ENCODE peak calls at places on chromosome 1, in nine cellular contexts. R is amygdala; C is AML-193; Z is hepatic stellate cell; O is cardiac fibroblast; D is memory B cell; X is NCI-H1092 treated with DMSO at 0.1 percent for 48 hours; T is foreskin keratinocyte; M is activated CD8-positive, alpha-beta memory T cell treated with anti-CD3 and anti-CD28 coated beads for 48 hours. B is an unnamed sample.

GRCh38 chr1:236039736-236040670 is 24.9 kb downstream of the NID1 start:
- DNase-seq in R (no peak), C (no peak), Z (no peak), O (peak), D (no peak), X (peak), T (no peak), M (no peak), B (no peak)

GRCh38 chr1:164589408-164589807 is 30.4 kb downstream of the PBX1 start:
- DNase-seq in R (no peak), C (no peak), Z (no peak), O (no peak), D (no peak), X (no peak), T (no peak), M (no peak), B (no peak)

GRCh38 chr1:67532452-67533216 is 102.4 kb upstream of the SERBP1 start:
- DNase-seq in R (no peak), C (peak), Z (peak), O (peak), D (peak), X (peak), T (peak), M (no peak), B (peak)

GRCh38 chr1:28087614-28088167 is 719 bp downstream of the EYA3 start:
- DNase-seq in R (no peak), C (peak), Z (no peak), O (peak), D (peak), X (no peak), T (no peak), M (no peak), B (peak)

GRCh38 chr1:204703826-204704612 is 18.5 kb upstream of the LRRN2 start:
- DNase-seq in R (no peak), C (no peak), Z (no peak), O (no peak), D (no peak), X (no peak), T (no peak), M (no peak), B (no peak)

GRCh38 chr1:162753998-162754585 is 36.4 kb upstream of the HSD17B7 start:
- DNase-seq in R (no peak), C (no peak), Z (no peak), O (no peak), D (no peak), X (no peak), T (no peak), M (no peak), B (no peak)

GRCh38 chr1:169288011-169288414 is 79.6 kb downstream of the NME7 start:
- DNase-seq in R (no peak), C (no peak), Z (peak), O (peak), D (no peak), X (no peak), T (peak), M (no peak), B (peak)

GRCh38 chr1:30904191-30904961 is 4.2 kb downstream of the SDC3 start:
- DNase-seq in R (no peak), C (no peak), Z (no peak), O (no peak), D (no peak), X (no peak), T (no peak), M (no peak), B (no peak)

GRCh38 chr1:115782571-115783281 is 14.2 kb upstream of the CASQ2 start:
- DNase-seq in R (no peak), C (no peak), Z (no peak), O (peak), D (no peak), X (no peak), T (peak), M (no peak), B (peak)

GRCh38 chr1:173050865-173051264 is at the start of gene TNFSF18:
- DNase-seq in R (no peak), C (no peak), Z (no peak), O (peak), D (no peak), X (no peak), T (peak), M (no peak), B (peak)

GRCh38 chr1:145952903-145953302 is 4.9 kb downstream of the LIX1L start:
- DNase-seq in R (no peak), C (no peak), Z (no peak), O (no peak), D (no peak), X (no peak), T (no peak), M (no peak), B (no peak)

B was measured in A673.